ENCODE peak calls at places on chromosomes 3 and 15, in six cellular contexts. L, V, E, M, S and P are unnamed samples.

GRCh38 chr3:44883999-44884431 is 9.6 kb downstream of the TGM4 start:
- DNase-seq in M (peak; percentile 97), S (no peak), E (no peak), V (no peak), L (no peak), P (peak; percentile 67)

GRCh38 chr3:196533260-196533681 is 18.1 kb upstream of the SMCO1 start:
- DNase-seq in V (no peak), L (no peak), E (no peak), S (no peak), M (no peak), P (no peak)

GRCh38 chr3:11238057-11238456 is 34.1 kb upstream of the ATG7 start:
- DNase-seq in E (no peak), M (peak; percentile 83), S (no peak), V (no peak), L (no peak), P (no peak)

GRCh38 chr15:40782609-40783227 is 12.9 kb downstream of the C15orf62 start:
- DNase-seq in S (peak; percentile 85), E (no peak), L (peak; percentile 80), V (peak; percentile 98), M (no peak), P (no peak)

GRCh38 chr3:35088943-35089342 is 550.4 kb upstream of the ARPP21 start:
- DNase-seq in V (no peak), E (no peak), L (no peak), S (no peak), M (no peak), P (no peak)

GRCh38 chr3:188152660-188153497 is 1.1 kb upstream of the LPP start:
- DNase-seq in V (peak; percentile 65), S (peak; percentile 57), E (peak; percentile 32), M (no peak), L (no peak), P (peak; percentile 41)

GRCh38 chr3:119350114-119350513 is 55.9 kb downstream of the ARHGAP31 start:
- DNase-seq in V (no peak), M (no peak), E (no peak), L (no peak), S (no peak), P (no peak)

GRCh38 chr3:34725774-34726173 is 913.6 kb upstream of the ARPP21 start:
- DNase-seq in L (no peak), E (no peak), S (no peak), M (no peak), V (no peak), P (no peak)

GRCh38 chr15:55992769-55993110 is 672 bp downstream of the NEDD4 start:
- DNase-seq in S (no peak), V (peak; percentile 60), M (peak; percentile 3), E (no peak), L (no peak), P (no peak)

GRCh38 chr3:155369244-155369643 is 75.8 kb upstream of the STRIT1 start:
- DNase-seq in V (no peak), S (no peak), L (no peak), E (no peak), M (no peak), P (no peak)

GRCh38 chr3:25438791-25439555 is 10.9 kb downstream of the RARB start:
- DNase-seq in L (no peak), E (no peak), S (no peak), V (no peak), M (no peak), P (no peak)

GRCh38 chr3:56835626-56836025 is 33.9 kb upstream of the ARHGEF3 start:
- DNase-seq in E (no peak), S (no peak), V (no peak), L (no peak), M (no peak), P (no peak)

GRCh38 chr3:109136533-109136932 is at the start of gene C3orf85:
- DNase-seq in L (no peak), S (no peak), M (no peak), V (no peak), E (no peak), P (no peak)

GRCh38 chr15:98649996-98650870 is 1.9 kb downstream of the IGF1R start:
- DNase-seq in L (peak; percentile 43), S (peak; percentile 66), M (no peak), E (no peak), V (peak; percentile 51), P (no peak)

GRCh38 chr3:156509209-156510174 is 45.4 kb downstream of the SSR3 start:
- DNase-seq in M (no peak), E (no peak), S (no peak), V (peak; percentile 76), L (no peak), P (peak; percentile 62)

GRCh38 chr15:71312194-71312708 is 197.0 kb downstream of the THSD4 start:
- DNase-seq in E (no peak), L (no peak), V (no peak), S (no peak), M (no peak), P (no peak)

GRCh38 chr15:74514039-74514438 is 27.0 kb upstream of the ARID3B start:
- DNase-seq in E (no peak), V (no peak), S (no peak), M (no peak), L (no peak), P (no peak)

GRCh38 chr15:35383511-35383910 is 162.5 kb downstream of the DPH6 start:
- DNase-seq in E (no peak), L (no peak), S (no peak), M (no peak), V (no peak), P (no peak)

GRCh38 chr15:60695713-60696522 is 217.0 kb upstream of the ICE2 start:
- DNase-seq in M (no peak), S (no peak), V (no peak), L (peak; percentile 72), E (no peak), P (no peak)